ENCODE peak calls at places on chromosomes 3 and 15, in ten cellular contexts. Q, J, F, K, X, L, Y, I, S and W are unnamed samples.

GRCh38 chr3:38579551-38580449 is 69.7 kb downstream of the SCN5A start:
- DNase-seq in S (no peak), Y (no peak), K (peak), J (no peak), X (peak), I (no peak), L (no peak), F (no peak), Q (no peak), W (no peak)

GRCh38 chr15:63891079-63891762 is 57.5 kb upstream of the HERC1 start:
- DNase-seq in S (peak), L (peak), F (peak), I (peak), X (peak), J (peak), Q (peak), K (peak), Y (peak), W (peak)

GRCh38 chr3:105401691-105402149 is 35.0 kb downstream of the ALCAM start:
- DNase-seq in I (no peak), S (no peak), F (no peak), Q (no peak), X (no peak), K (no peak), L (no peak), J (no peak), Y (no peak), W (no peak)

GRCh38 chr15:54149115-54149531 is 170.9 kb downstream of the UNC13C start:
- DNase-seq in L (no peak), S (no peak), X (no peak), I (no peak), F (no peak), Q (no peak), J (no peak), Y (no peak), K (no peak), W (no peak)

GRCh38 chr3:39809181-39809994 is at the start of gene MYRIP:
- DNase-seq in X (no peak), J (peak), Y (no peak), L (peak), K (no peak), I (peak), Q (peak), S (peak), F (no peak), W (peak)

GRCh38 chr3:73513260-73513659 is 111.5 kb downstream of the PDZRN3 start:
- DNase-seq in L (no peak), K (no peak), F (no peak), X (no peak), S (no peak), J (no peak), Y (no peak), I (peak), Q (no peak), W (no peak)

GRCh38 chr15:48623456-48623855 is 22.1 kb downstream of the FBN1 start:
- DNase-seq in F (no peak), X (no peak), Q (no peak), S (no peak), Y (no peak), K (no peak), J (no peak), I (no peak), L (no peak), W (no peak)

GRCh38 chr3:64257096-64257755 is 32.0 kb upstream of the PRICKLE2 start:
- DNase-seq in K (no peak), J (no peak), S (no peak), Q (no peak), I (no peak), F (no peak), X (no peak), Y (no peak), L (no peak), W (no peak)

GRCh38 chr15:35304389-35304788 is 219.3 kb upstream of the NANOGP8 start:
- DNase-seq in Q (no peak), S (no peak), Y (no peak), L (no peak), J (no peak), I (no peak), F (no peak), X (no peak), K (no peak), W (no peak)

GRCh38 chr3:107753494-107753893 is 230.7 kb downstream of the BBX start:
- DNase-seq in Y (no peak), Q (no peak), I (peak), X (no peak), K (no peak), F (peak), S (peak), L (peak), J (peak), W (no peak)

GRCh38 chr3:59101091-59101738 is 51.4 kb upstream of the CFAP20DC start:
- DNase-seq in X (no peak), L (no peak), K (no peak), Q (no peak), S (no peak), I (no peak), F (no peak), J (no peak), Y (no peak), W (no peak)

GRCh38 chr3:14301558-14301957 is 100.8 kb upstream of the SLC6A6 start:
- DNase-seq in I (no peak), S (no peak), X (no peak), Q (no peak), Y (no peak), F (no peak), L (no peak), J (no peak), K (no peak), W (peak)

GRCh38 chr15:25249236-25250010 is 189.4 kb downstream of the UBE3A start:
- DNase-seq in I (no peak), K (no peak), L (no peak), F (no peak), J (no peak), Q (peak), Y (no peak), S (no peak), X (no peak), W (no peak)

GRCh38 chr3:132641837-132642538 is 17.6 kb downstream of the ACAD11 start:
- DNase-seq in K (no peak), J (peak), L (peak), Y (no peak), I (peak), X (peak), S (peak), Q (no peak), F (no peak), W (no peak)

GRCh38 chr3:160331127-160331937 is 67.7 kb downstream of the IFT80 start:
- DNase-seq in F (no peak), Y (no peak), Q (no peak), J (no peak), I (peak), L (no peak), S (no peak), K (no peak), X (peak), W (no peak)

GRCh38 chr15:78247895-78248294 is 13.5 kb upstream of the ACSBG1 start:
- DNase-seq in I (no peak), L (no peak), Q (no peak), K (no peak), Y (no peak), F (no peak), J (no peak), S (no peak), X (no peak), W (peak)

GRCh38 chr3:106862067-106862466 is 515.2 kb upstream of the CCDC54 start:
- DNase-seq in F (no peak), L (no peak), Y (no peak), S (no peak), K (no peak), Q (no peak), J (no peak), I (no peak), X (peak), W (no peak)

GRCh38 chr3:73314182-73314951 is 252.9 kb downstream of the EBLN2 start:
- DNase-seq in K (no peak), I (no peak), F (no peak), L (no peak), S (no peak), J (no peak), Q (no peak), X (no peak), Y (no peak), W (no peak)

GRCh38 chr3:132570011-132570410 is 27.1 kb upstream of the ACKR4 start:
- DNase-seq in I (no peak), F (no peak), S (no peak), Q (no peak), Y (no peak), K (no peak), L (no peak), J (no peak), X (no peak), W (no peak)

GRCh38 chr15:70013647-70014310 is 83.9 kb downstream of the TLE3 start:
- DNase-seq in K (no peak), X (no peak), I (no peak), Y (no peak), J (no peak), S (no peak), F (no peak), Q (no peak), L (peak), W (no peak)

GRCh38 chr3:183958775-183959174 is 58.9 kb downstream of the ABCC5 start:
- DNase-seq in K (no peak), J (no peak), F (no peak), Y (no peak), I (no peak), L (no peak), X (no peak), Q (no peak), S (no peak), W (no peak)

GRCh38 chr3:2511356-2511755 is 412.7 kb downstream of the CNTN4 start:
- DNase-seq in J (no peak), F (no peak), Q (peak), X (no peak), Y (no peak), I (no peak), K (no peak), S (no peak), L (peak), W (no peak)